ENCODE peak calls at places on chromosome 6, in four cellular contexts. Z is pancreas, P is AG10803, D is fibroblast of mammary gland. Q is an unnamed sample.
A peak's percentile ranks its signal among the peaks of the same experiment; 100 is the strongest.

GRCh38 chr6:13614126-13614925 is 809 bp upstream of the NOL7 start:
- DNase-seq in Z (peak; percentile 72), D (peak; percentile 37), P (peak; percentile 43), Q (no peak)

GRCh38 chr6:136529655-136530054 is 20.6 kb downstream of the MAP7 start:
- DNase-seq in P (no peak), Z (no peak), D (no peak), Q (no peak)

GRCh38 chr6:161128680-161129196 is 137.2 kb downstream of the MAP3K4 start:
- DNase-seq in D (peak; percentile 89), Z (no peak), P (no peak), Q (peak; percentile 80)

GRCh38 chr6:31615748-31616147 is 714 bp downstream of the AIF1 start:
- DNase-seq in Z (no peak), P (no peak), D (no peak), Q (no peak)

GRCh38 chr6:22732186-22732970 is 163.0 kb downstream of the HDGFL1 start:
- DNase-seq in P (no peak), Z (no peak), D (no peak), Q (peak; percentile 30)

GRCh38 chr6:55918639-55919038 is 43.2 kb upstream of the BMP5 start:
- DNase-seq in D (peak; percentile 90), P (peak; percentile 48), Z (no peak), Q (peak; percentile 63)

GRCh38 chr6:139510040-139510815 is 135.8 kb upstream of the CITED2 start:
- DNase-seq in D (no peak), Z (no peak), P (no peak), Q (no peak)

GRCh38 chr6:157110620-157111019 is 212.7 kb downstream of the TMEM242 start:
- DNase-seq in D (peak; percentile 58), Z (no peak), P (peak; percentile 63), Q (peak; percentile 47)

GRCh38 chr6:75693534-75693933 is 55.5 kb upstream of the MYO6 start:
- DNase-seq in P (peak; percentile 43), D (peak; percentile 43), Z (no peak), Q (peak; percentile 26)

GRCh38 chr6:71310261-71310660 is 21.6 kb downstream of the OGFRL1 start:
- DNase-seq in P (no peak), D (no peak), Z (no peak), Q (no peak)

GRCh38 chr6:137165375-137166246 is 7.8 kb downstream of the IL22RA2 start:
- DNase-seq in P (peak; percentile 4), D (peak; percentile 24), Z (peak; percentile 72), Q (no peak)

GRCh38 chr6:100353276-100354015 is 111.3 kb downstream of the SIM1 start:
- DNase-seq in P (peak; percentile 65), Z (no peak), D (peak; percentile 64), Q (peak; percentile 68)

GRCh38 chr6:168060521-168060931 is 18.5 kb downstream of the FRMD1 start:
- DNase-seq in D (peak; percentile 54), Z (peak; percentile 79), P (peak; percentile 65), Q (peak; percentile 37)

GRCh38 chr6:20436719-20437118 is 35.0 kb downstream of the E2F3 start:
- DNase-seq in D (no peak), P (no peak), Z (no peak), Q (no peak)

GRCh38 chr6:138963531-138963930 is 24.5 kb downstream of the REPS1 start:
- DNase-seq in D (no peak), P (no peak), Z (peak; percentile 21), Q (peak; percentile 37)

GRCh38 chr6:40717411-40718057 is 130.4 kb upstream of the LRFN2 start:
- DNase-seq in D (no peak), P (peak; percentile 2), Z (no peak), Q (no peak)

GRCh38 chr6:43748765-43749164 is 21.2 kb upstream of the VEGFA start:
- DNase-seq in D (no peak), P (no peak), Z (no peak), Q (no peak)

GRCh38 chr6:20291764-20292227 is 79.5 kb upstream of the MBOAT1 start:
- DNase-seq in Z (peak; percentile 79), D (peak; percentile 83), P (peak; percentile 79), Q (peak; percentile 80)

GRCh38 chr6:44386929-44387345 is 569 bp upstream of the CDC5L start:
- DNase-seq in P (peak; percentile 69), Z (peak; percentile 20), D (peak; percentile 73), Q (no peak)

GRCh38 chr6:119821380-119821779 is 471.8 kb upstream of the MAN1A1 start:
- DNase-seq in Z (no peak), P (no peak), D (no peak), Q (no peak)

GRCh38 chr6:11770546-11771466 is 7.8 kb downstream of the ADTRP start:
- DNase-seq in Z (peak; percentile 44), D (peak; percentile 100), P (peak; percentile 100), Q (peak; percentile 97)

GRCh38 chr6:153090241-153090930 is 40.7 kb downstream of the RGS17 start:
- DNase-seq in P (peak; percentile 65), Z (no peak), D (peak; percentile 94), Q (peak; percentile 84)

GRCh38 chr6:156427345-156427744 is 349.8 kb upstream of the ARID1B start:
- DNase-seq in D (peak; percentile 90), Z (no peak), P (peak; percentile 90), Q (peak; percentile 98)

GRCh38 chr6:139982652-139983051 is 608.2 kb upstream of the CITED2 start:
- DNase-seq in P (peak; percentile 93), Z (no peak), D (peak; percentile 87), Q (peak; percentile 73)

GRCh38 chr6:150016324-150017185 is 8.8 kb downstream of the RAET1L start:
- DNase-seq in D (peak; percentile 66), P (peak; percentile 67), Z (peak; percentile 73), Q (peak; percentile 68)

GRCh38 chr6:87291879-87292278 is 30.5 kb upstream of the SMIM8 start:
- DNase-seq in Z (no peak), D (no peak), P (no peak), Q (no peak)

GRCh38 chr6:147322299-147323162 is 118.3 kb downstream of the STXBP5 start:
- DNase-seq in P (peak; percentile 80), Z (no peak), D (peak; percentile 49), Q (no peak)

GRCh38 chr6:149190228-149190831 is 127.2 kb upstream of the TAB2 start:
- DNase-seq in P (no peak), D (peak; percentile 26), Z (peak; percentile 24), Q (peak; percentile 37)

GRCh38 chr6:33634203-33634727 is 13.1 kb downstream of the ITPR3 start:
- DNase-seq in D (no peak), P (no peak), Z (peak; percentile 29), Q (no peak)

GRCh38 chr6:33633084-33633461 is 12.0 kb downstream of the ITPR3 start:
- DNase-seq in D (no peak), Z (no peak), P (no peak), Q (no peak)

GRCh38 chr6:33632603-33633039 is 11.5 kb downstream of the ITPR3 start:
- DNase-seq in D (peak; percentile 45), P (no peak), Z (peak; percentile 59), Q (no peak)

GRCh38 chr6:33634986-33635385 is 13.9 kb downstream of the ITPR3 start:
- DNase-seq in P (no peak), D (no peak), Z (no peak), Q (no peak)

GRCh38 chr6:33633462-33634158 is 12.5 kb downstream of the ITPR3 start:
- DNase-seq in D (peak; percentile 56), P (peak; percentile 63), Z (peak; percentile 61), Q (peak; percentile 54)
- H3K4me3 ChIP-seq in D (peak overlapping the region; percentile 48), P (peak overlapping the region; percentile 67), Z (peak overlapping the region; percentile 6), Q (peak overlapping the region; percentile 47)

DNA sequence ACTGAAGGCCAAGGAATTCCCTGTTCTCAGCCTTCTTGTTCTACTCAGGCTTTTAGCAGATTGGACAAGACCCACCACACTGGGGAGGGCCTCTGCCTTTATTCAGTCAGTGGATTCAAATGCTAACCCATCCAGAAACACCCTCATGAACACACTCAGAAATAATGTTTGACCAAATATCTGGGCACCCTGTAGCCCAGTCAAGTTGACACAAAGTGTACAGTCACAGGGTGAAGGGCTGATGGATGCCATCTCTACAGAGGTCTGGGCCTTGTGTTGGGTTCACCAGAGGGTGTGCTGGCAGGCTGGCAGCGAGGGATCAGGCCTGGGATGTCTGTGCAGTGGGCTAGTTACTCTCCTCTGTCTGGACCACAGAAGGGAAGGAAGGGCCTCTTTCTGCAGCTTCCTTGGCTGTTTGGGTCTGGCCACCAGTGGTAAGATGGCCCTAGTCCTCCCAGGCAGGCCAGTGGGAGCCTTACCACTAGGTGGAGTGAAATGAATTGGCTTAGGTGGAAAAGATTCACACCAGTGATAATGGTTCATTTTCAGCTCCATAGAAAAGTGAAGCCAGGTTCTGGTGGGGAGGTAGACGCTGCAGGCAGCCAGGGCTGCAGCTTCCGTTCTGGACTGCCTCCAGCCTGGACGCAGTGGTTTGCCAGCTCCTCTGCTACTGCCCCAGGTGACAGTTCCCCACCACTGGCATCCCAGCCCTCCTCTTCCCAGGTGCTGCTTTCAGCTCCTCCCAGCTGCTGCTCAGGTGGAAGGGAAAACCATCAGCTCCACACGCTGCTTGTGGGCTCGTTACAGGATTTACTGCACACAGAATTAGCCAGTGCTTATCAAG is 9.2 kb downstream of the TUBB2A start:
- DNase-seq in P (no peak), Z (peak; percentile 83), D (no peak), Q (no peak)
- TF ChIP-seq CTCF in P (no peak), Z (no peak), D (peak; percentile 7), Q (peak; percentile 8)

DNA sequence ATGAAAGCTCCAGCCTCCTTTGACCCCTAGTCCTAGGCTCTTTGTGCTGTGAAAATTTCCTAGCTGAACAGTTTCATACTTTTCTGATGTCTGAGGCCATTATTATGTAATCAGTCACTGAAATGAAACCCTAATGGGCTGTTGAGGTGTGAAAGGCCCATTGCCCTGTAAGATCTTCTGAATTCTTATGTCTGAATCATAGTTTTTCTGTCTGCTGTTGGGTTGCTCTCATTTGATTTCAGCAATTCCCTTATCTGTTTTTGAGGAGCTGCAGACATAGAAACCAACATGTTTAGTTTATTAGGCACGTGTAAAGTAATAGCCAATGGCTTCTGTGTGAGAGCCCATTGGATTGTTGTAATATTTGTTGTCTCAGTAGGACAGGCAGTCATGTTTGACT is 118.1 kb downstream of the EYA4 start:
- DNase-seq in P (no peak), D (no peak), Z (no peak), Q (no peak)
- H3K4me3 ChIP-seq in P (no peak overlapping the region), D (no peak overlapping the region), Z (no peak overlapping the region), Q (no peak overlapping the region)

GRCh38 chr6:82142524-82142923 is 105.0 kb downstream of the IBTK start:
- DNase-seq in Z (no peak), P (no peak), D (no peak), Q (no peak)

GRCh38 chr6:82143041-82143481 is 104.5 kb downstream of the IBTK start:
- DNase-seq in D (peak; percentile 92), Z (no peak), P (peak; percentile 97), Q (no peak)

GRCh38 chr6:82144007-82144851 is 103.3 kb downstream of the IBTK start:
- DNase-seq in Z (peak; percentile 17), P (peak; percentile 96), D (peak; percentile 100), Q (peak; percentile 97)

GRCh38 chr6:82145926-82146452 is 101.6 kb downstream of the IBTK start:
- DNase-seq in Z (no peak), P (peak; percentile 19), D (peak; percentile 26), Q (peak; percentile 28)

GRCh38 chr6:82144852-82145332 is 102.7 kb downstream of the IBTK start:
- DNase-seq in P (peak; percentile 94), Z (peak; percentile 63), D (peak; percentile 100), Q (peak; percentile 92)
- TF ChIP-seq CTCF in P (no peak), Z (no peak), D (no peak), Q (no peak)

GRCh38 chr6:26031151-26031594 is 56.1 kb upstream of the HFE start:
- DNase-seq in Z (no peak), D (peak; percentile 20), P (no peak), Q (no peak)
- H3K4me3 ChIP-seq in Z (no peak overlapping the region), D (peak overlapping the region; percentile 76), P (peak overlapping the region; percentile 73), Q (peak overlapping the region; percentile 67)

Q was measured in astrocyte of the spinal cord.